ENCODE peak calls at places on chromosome 18, in four cellular contexts. U, I, S and P are unnamed samples.

GRCh38 chr18:45639424-45639823 is 24.1 kb downstream of the SLC14A2 start:
- DNase-seq in U (no peak), I (no peak), S (no peak), P (no peak)

GRCh38 chr18:75209952-75210261 is 690 bp upstream of the TSHZ1 start:
- DNase-seq in U (no peak), I (no peak), S (no peak), P (no peak)

GRCh38 chr18:39199231-39199855 is 1633.7 kb upstream of the CELF4 start:
- DNase-seq in U (no peak), I (no peak), S (no peak), P (no peak)

GRCh38 chr18:34611904-34612303 is 98.2 kb upstream of the DTNA start:
- DNase-seq in U (no peak), I (no peak), S (no peak), P (no peak)

GRCh38 chr18:37662099-37662498 is 96.5 kb upstream of the CELF4 start:
- DNase-seq in U (no peak), I (no peak), S (no peak), P (no peak)

GRCh38 chr18:8701546-8702118 is 3.7 kb upstream of the MTCL1 start:
- DNase-seq in U (no peak), I (no peak), S (peak; percentile 34), P (no peak)

GRCh38 chr18:43847164-43848091 is 570.1 kb upstream of the SYT4 start:
- DNase-seq in U (no peak), I (no peak), S (no peak), P (peak; percentile 56)

GRCh38 chr18:26909599-26910290 is 44.2 kb upstream of the AQP4 start:
- DNase-seq in U (no peak), I (no peak), S (no peak), P (no peak)

GRCh38 chr18:9719421-9719981 is 11.4 kb downstream of the RAB31 start:
- DNase-seq in U (no peak), I (peak; percentile 80), S (no peak), P (no peak)

GRCh38 chr18:79533591-79533990 is 137.9 kb downstream of the NFATC1 start:
- DNase-seq in U (no peak), I (no peak), S (no peak), P (no peak)

GRCh38 chr18:9066358-9066757 is 36.1 kb upstream of the NDUFV2 start:
- DNase-seq in U (peak; percentile 5), I (no peak), S (no peak), P (no peak)

GRCh38 chr18:74373428-74373827 is 57.8 kb downstream of the C18orf63 start:
- DNase-seq in U (no peak), I (no peak), S (no peak), P (no peak)

GRCh38 chr18:73153271-73153670 is 285.5 kb upstream of the NETO1 start:
- DNase-seq in U (no peak), I (no peak), S (no peak), P (peak; percentile 94)

GRCh38 chr18:31741096-31741735 is 19.5 kb downstream of the SLC25A52 start:
- DNase-seq in U (peak; percentile 31), I (peak; percentile 22), S (peak; percentile 32), P (no peak)

GRCh38 chr18:60413944-60414547 is 41.5 kb upstream of the MC4R start:
- DNase-seq in U (no peak), I (peak; percentile 10), S (no peak), P (no peak)

GRCh38 chr18:70559446-70559845 is 270.6 kb downstream of the SOCS6 start:
- DNase-seq in U (no peak), I (no peak), S (no peak), P (no peak)

GRCh38 chr18:37175727-37176126 is 346.8 kb downstream of the KIAA1328 start:
- DNase-seq in U (no peak), I (no peak), S (no peak), P (no peak)

GRCh38 chr18:31156831-31157763 is 5.6 kb downstream of the DSC1 start:
- DNase-seq in U (no peak), I (no peak), S (no peak), P (no peak)

GRCh38 chr18:4358618-4359017 is 96.5 kb downstream of the DLGAP1 start:
- DNase-seq in U (no peak), I (no peak), S (no peak), P (no peak)

GRCh38 chr18:44039826-44040225 is 640.9 kb upstream of the SETBP1 start:
- DNase-seq in U (no peak), I (no peak), S (no peak), P (no peak)

GRCh38 chr18:42520074-42520473 is 565.0 kb downstream of the PIK3C3 start:
- DNase-seq in U (no peak), I (no peak), S (no peak), P (no peak)

GRCh38 chr18:34976899-34977786 is 64.1 kb upstream of the MAPRE2 start:
- DNase-seq in U (peak; percentile 59), I (no peak), S (peak; percentile 86), P (no peak)

GRCh38 chr18:36188912-36189311 is 1.6 kb downstream of the MOCOS start:
- DNase-seq in U (no peak), I (no peak), S (no peak), P (no peak)

GRCh38 chr18:60982296-60982695 is 350.9 kb upstream of the CDH20 start:
- DNase-seq in U (no peak), I (no peak), S (no peak), P (no peak)

GRCh38 chr18:12589419-12589818 is 68.5 kb downstream of the SPIRE1 start:
- DNase-seq in U (no peak), I (no peak), S (peak; percentile 10), P (no peak)

GRCh38 chr18:37460616-37461015 is 105.0 kb downstream of the CELF4 start:
- DNase-seq in U (no peak), I (no peak), S (no peak), P (no peak)

GRCh38 chr18:48230459-48231113 is 178.6 kb downstream of the ZBTB7C start:
- DNase-seq in U (peak; percentile 51), I (peak; percentile 57), S (peak; percentile 79), P (no peak)

DNA sequence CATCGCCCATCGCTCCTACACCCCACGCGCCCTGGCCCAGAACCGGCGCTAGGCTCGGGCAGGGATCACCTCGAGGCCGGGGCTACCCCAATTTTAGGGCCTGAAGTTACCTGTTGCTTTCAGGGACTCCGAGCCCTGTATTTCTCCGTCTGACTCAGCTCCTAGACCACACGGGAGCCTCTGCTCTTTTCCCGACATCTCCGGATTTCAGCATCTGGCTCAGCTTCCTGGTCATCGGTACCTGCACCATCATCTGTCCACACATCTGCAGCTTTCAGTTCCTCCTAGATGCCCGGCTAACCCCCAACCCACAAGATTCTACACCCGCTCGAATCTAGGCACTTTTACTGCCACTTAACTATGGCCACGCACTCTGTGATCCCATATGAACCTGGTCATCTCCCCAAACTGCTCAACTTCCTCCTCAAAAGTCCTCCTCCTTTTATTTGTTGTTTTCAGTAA is 12.1 kb upstream of the HMSD start:
- DNase-seq in U (no peak), I (no peak), S (no peak), P (no peak)
- H3K27ac ChIP-seq in U (no peak overlapping the region), I (no peak overlapping the region), S (no peak overlapping the region), P (no peak overlapping the region)

DNA sequence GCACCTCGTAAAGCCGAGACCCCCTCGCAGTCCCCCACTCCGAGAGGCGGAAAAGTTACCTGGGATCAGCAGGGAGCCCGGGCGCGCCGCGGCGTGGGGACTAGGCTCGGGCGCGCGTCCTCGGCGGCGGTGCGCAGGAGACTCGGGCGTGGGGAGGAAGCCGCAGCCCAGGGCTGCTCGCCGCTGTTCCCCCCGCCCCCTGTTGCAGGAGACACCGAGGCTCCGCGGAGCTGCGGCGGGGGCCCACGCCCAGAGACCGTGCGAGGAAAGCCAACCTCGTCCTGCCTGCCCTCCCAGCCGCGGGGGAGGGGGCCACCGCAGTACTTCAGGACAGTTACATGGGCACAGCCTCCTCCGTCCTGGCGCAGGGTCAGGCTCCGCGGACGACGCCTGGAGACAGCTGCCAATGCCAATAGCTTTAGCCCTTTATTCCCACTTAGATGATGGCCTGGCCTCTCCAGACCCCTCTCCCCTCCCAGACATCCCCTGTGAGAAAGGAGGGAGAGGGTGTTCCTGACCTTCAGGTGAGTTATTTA is at the start of gene EPB41L3:
- DNase-seq in U (no peak), I (no peak), S (peak; percentile 40), P (no peak)
- H3K9ac ChIP-seq in U (no peak within 1 kb of the TSS), I (no peak within 1 kb of the TSS), S (no peak within 1 kb of the TSS), P (peak within 1 kb of the TSS; percentile 73)

DNA sequence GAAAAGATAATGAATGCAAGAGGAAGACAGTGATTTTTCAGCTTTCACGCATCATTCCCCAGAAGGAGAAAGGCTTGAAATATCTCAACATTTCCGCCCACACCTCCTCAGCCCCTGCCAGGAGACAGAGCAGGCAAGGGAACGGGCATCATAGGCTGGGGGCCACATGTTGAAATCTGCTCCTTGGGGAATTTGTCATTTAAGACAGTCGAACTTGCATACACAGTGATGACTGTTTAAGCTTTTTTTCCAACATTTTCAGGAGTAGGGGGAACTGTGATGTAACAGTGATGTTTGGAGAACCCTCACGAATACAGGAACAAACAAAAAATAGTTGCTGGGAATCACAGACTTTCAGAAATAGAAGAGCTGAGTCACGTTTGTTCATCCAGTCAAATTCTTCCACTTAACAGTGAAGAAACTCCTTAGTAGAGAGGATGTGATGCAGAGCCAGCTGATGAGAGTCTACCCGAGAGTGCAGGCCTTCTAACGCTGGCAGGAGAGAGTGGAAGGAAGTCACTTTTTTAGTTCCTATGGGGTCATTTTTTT is 266.8 kb downstream of the ALPK2 start:
- DNase-seq in U (no peak), I (no peak), S (no peak), P (no peak)
- TF ChIP-seq POLR2AphosphoS5 in U (no peak), I (no peak), S (no peak), P (no peak)

GRCh38 chr18:2906522-2907458 is 60.0 kb downstream of the EMILIN2 start:
- DNase-seq in U (peak; percentile 74), I (no peak), S (peak; percentile 87), P (no peak)

GRCh38 chr18:2903006-2903405 is 56.2 kb downstream of the EMILIN2 start:
- DNase-seq in U (peak; percentile 48), I (no peak), S (peak; percentile 36), P (no peak)

GRCh38 chr18:2907459-2908145 is 60.8 kb downstream of the EMILIN2 start:
- DNase-seq in U (no peak), I (no peak), S (peak; percentile 32), P (no peak)

GRCh38 chr18:2908166-2908945 is 61.5 kb downstream of the EMILIN2 start:
- DNase-seq in U (no peak), I (no peak), S (no peak), P (no peak)

GRCh38 chr18:2905802-2906521 is 59.2 kb downstream of the EMILIN2 start:
- DNase-seq in U (no peak), I (peak; percentile 33), S (peak; percentile 82), P (no peak)
- H3K27ac ChIP-seq in U (no peak overlapping the region), I (peak overlapping the region; percentile 96), S (no peak overlapping the region), P (no peak overlapping the region)

GRCh38 chr18:62721837-62722795 is 6.8 kb downstream of the PHLPP1 start:
- DNase-seq in U (no peak), I (no peak), S (no peak), P (peak; percentile 76)

GRCh38 chr18:62728254-62728653 is 12.9 kb downstream of the PHLPP1 start:
- DNase-seq in U (no peak), I (no peak), S (no peak), P (no peak)

GRCh38 chr18:62723666-62724281 is 8.4 kb downstream of the PHLPP1 start:
- DNase-seq in U (no peak), I (no peak), S (no peak), P (no peak)

GRCh38 chr18:62729487-62730386 is 14.4 kb downstream of the PHLPP1 start:
- DNase-seq in U (no peak), I (no peak), S (no peak), P (no peak)

GRCh38 chr18:62725896-62726295 is 10.6 kb downstream of the PHLPP1 start:
- DNase-seq in U (no peak), I (no peak), S (no peak), P (no peak)
- H3K9ac ChIP-seq in U (no peak overlapping the region), I (no peak overlapping the region), S (no peak overlapping the region), P (no peak overlapping the region)